ENCODE peak calls at places on chromosomes 12 and 14, in eight cellular contexts. C is activated naive CD4-positive, alpha-beta T cell; L is uterus; S is NT2/D1; R is neural crest cell; H is stimulated activated CD4-positive, alpha-beta T cell treated with anti-CD3 and anti-CD28 coated beads, Interleukin-12 subunit alpha, Interleukin-12 subunit beta, amount 100 ng/mL, for 4 hours; E is activated naive CD8-positive, alpha-beta T cell treated with anti-CD3 and anti-CD28 coated beads for 36 hours; Y is activated T-helper 1 cell treated with Interleukin-2 at 50 U/mL for 16 hours. V is an unnamed sample.

GRCh38 chr14:50225974-50226297 is 5.4 kb downstream of the SOS2 start:
- DNase-seq in E (no peak), S (no peak), C (no peak), Y (no peak), L (no peak), R (no peak), H (no peak), V (no peak)

GRCh38 chr12:4829161-4829792 is 80.4 kb upstream of the KCNA1 start:
- DNase-seq in E (peak; percentile 15), Y (no peak), C (no peak), R (no peak), H (no peak), S (no peak), L (no peak), V (no peak)

GRCh38 chr12:6821271-6821673 is 349 bp upstream of the GPR162 start:
- DNase-seq in L (no peak), C (no peak), E (no peak), S (peak; percentile 89), H (no peak), R (no peak), Y (no peak), V (no peak)

GRCh38 chr12:46124848-46125619 is 134.7 kb upstream of the SCAF11 start:
- DNase-seq in L (peak; percentile 62), S (peak; percentile 52), E (peak; percentile 42), H (peak; percentile 27), C (peak; percentile 2), Y (peak; percentile 10), R (peak; percentile 50), V (peak; percentile 41)

GRCh38 chr14:94665544-94665943 is 53.4 kb downstream of the SERPINA3 start:
- DNase-seq in H (no peak), C (no peak), R (no peak), E (no peak), L (no peak), Y (no peak), S (no peak), V (no peak)

GRCh38 chr14:29908652-29909577 is 18.7 kb downstream of the PRKD1 start:
- DNase-seq in R (no peak), C (no peak), Y (no peak), E (no peak), H (no peak), S (no peak), L (no peak), V (no peak)

GRCh38 chr14:50831704-50832130 is 755 bp upstream of the NIN start:
- DNase-seq in L (peak; percentile 24), H (no peak), C (no peak), E (no peak), R (no peak), Y (no peak), S (no peak), V (no peak)

GRCh38 chr12:123085730-123086487 is 65.0 kb downstream of the PITPNM2 start:
- DNase-seq in H (no peak), L (peak; percentile 47), Y (no peak), R (no peak), C (no peak), S (no peak), E (no peak), V (no peak)

GRCh38 chr14:53153702-53154112 is 584 bp upstream of the DDHD1 start:
- DNase-seq in Y (no peak), E (no peak), L (no peak), S (no peak), H (no peak), C (no peak), R (no peak), V (no peak)

GRCh38 chr12:24015771-24016170 is 66.3 kb upstream of the SOX5 start:
- DNase-seq in C (no peak), L (no peak), R (no peak), E (no peak), Y (no peak), S (no peak), H (no peak), V (no peak)

GRCh38 chr12:49983892-49984291 is 11.1 kb downstream of the AQP6 start:
- DNase-seq in L (no peak), Y (no peak), S (no peak), R (no peak), E (no peak), C (no peak), H (no peak), V (no peak)

GRCh38 chr12:54126696-54127537 is 61.9 kb downstream of the SMUG1 start:
- DNase-seq in E (peak; percentile 25), L (peak; percentile 54), R (no peak), H (no peak), S (no peak), Y (no peak), C (no peak), V (no peak)

GRCh38 chr12:116599285-116600122 is 40.3 kb downstream of the MAP1LC3B2 start:
- DNase-seq in S (peak; percentile 42), R (peak; percentile 73), Y (peak; percentile 41), E (peak; percentile 53), H (peak; percentile 57), C (peak; percentile 14), L (peak; percentile 89), V (peak; percentile 47)

GRCh38 chr12:124122722-124123121 is 149.7 kb downstream of the ZNF664 start:
- DNase-seq in C (no peak), S (no peak), R (no peak), L (no peak), H (no peak), E (no peak), Y (no peak), V (no peak)

GRCh38 chr12:124172646-124173045 is 122.2 kb upstream of the RFLNA start:
- DNase-seq in L (no peak), Y (no peak), H (no peak), R (no peak), C (no peak), S (no peak), E (no peak), V (no peak)

GRCh38 chr12:128853321-128854197 is at the start of gene GLT1D1:
- DNase-seq in H (no peak), C (no peak), S (no peak), Y (no peak), L (no peak), E (no peak), R (peak; percentile 25), V (no peak)

GRCh38 chr14:23175823-23176222 is 7.6 kb downstream of the SLC7A8 start:
- DNase-seq in H (no peak), S (no peak), L (no peak), Y (no peak), R (no peak), C (no peak), E (no peak), V (no peak)

GRCh38 chr12:53969588-53970259 is 3.2 kb upstream of the HOXC11 start:
- DNase-seq in L (no peak), E (no peak), H (no peak), Y (no peak), R (no peak), C (no peak), S (no peak), V (no peak)

GRCh38 chr14:74127634-74128033 is 42.9 kb downstream of the LIN52 start:
- DNase-seq in L (no peak), S (no peak), C (no peak), Y (no peak), H (no peak), R (no peak), E (no peak), V (no peak)

V was measured in iPS DF 6.9.